ENCODE peak calls at places on chromosome 22, in seven cellular contexts. D is stimulated activated CD8-positive, alpha-beta memory T cell treated with anti-CD3 and anti-CD28 coated beads, Interleukin-4, amount 100 ng/mL, for 24 hours; O is activated CD4-positive, alpha-beta T cell treated with anti-CD3 and anti-CD28 coated beads, Interleukin-2, amount 50 U/mL, for 24 hours; R is ACHN; S is SW 1271; A is NCI-H2081; C is GM04504. P is an unnamed sample.

GRCh38 chr22:43171019-43171491 is 15.9 kb downstream of the TTLL12 start:
- DNase-seq in D (no peak), O (no peak), R (no peak), S (no peak), A (no peak), C (no peak), P (no peak)

GRCh38 chr22:19767427-19768380 is 7.1 kb downstream of the TBX1 start:
- DNase-seq in D (no peak), O (no peak), R (no peak), S (no peak), A (no peak), C (no peak), P (no peak)

GRCh38 chr22:23401111-23401909 is 178.8 kb downstream of the IGLL1 start:
- DNase-seq in D (no peak), O (no peak), R (peak; percentile 86), S (peak; percentile 31), A (no peak), C (peak; percentile 58), P (no peak)

GRCh38 chr22:44085743-44086741 is 61.9 kb downstream of the PARVB start:
- DNase-seq in D (no peak), O (no peak), R (peak; percentile 68), S (no peak), A (peak; percentile 61), C (peak; percentile 29), P (no peak)

GRCh38 chr22:46104881-46105493 is 45.3 kb upstream of the PPARA start:
- DNase-seq in D (no peak), O (no peak), R (peak; percentile 53), S (no peak), A (no peak), C (no peak), P (no peak)

GRCh38 chr22:49838771-49839717 is 11.4 kb upstream of the BRD1 start:
- DNase-seq in D (peak; percentile 76), O (peak; percentile 55), R (no peak), S (no peak), A (no peak), C (no peak), P (no peak)

GRCh38 chr22:46073683-46074504 is 76.4 kb upstream of the PPARA start:
- DNase-seq in D (no peak), O (no peak), R (no peak), S (no peak), A (no peak), C (no peak), P (no peak)

GRCh38 chr22:33853200-33854097 is 66.8 kb downstream of the LARGE1 start:
- DNase-seq in D (no peak), O (no peak), R (peak; percentile 75), S (peak; percentile 4), A (no peak), C (peak; percentile 56), P (no peak)

GRCh38 chr22:47095395-47096122 is 333.1 kb downstream of the TBC1D22A start:
- DNase-seq in D (no peak), O (no peak), R (no peak), S (no peak), A (no peak), C (no peak), P (no peak)